ENCODE peak calls at places on chromosomes 12 and 14, in eight cellular contexts. L, K, G, Q, C, I, J and A are unnamed samples.

GRCh38 chr12:120283318-120283717 is 8.4 kb downstream of the RNU4-2 start:
- DNase-seq in J (no peak), Q (no peak), I (no peak), K (peak; percentile 29), C (no peak), L (no peak), G (no peak), A (no peak)

GRCh38 chr12:25328082-25328712 is 77.5 kb upstream of the KRAS start:
- DNase-seq in Q (peak; percentile 3), G (no peak), K (peak; percentile 75), C (no peak), J (peak; percentile 37), L (peak; percentile 68), I (peak; percentile 62), A (peak; percentile 83)

GRCh38 chr12:93090768-93091172 is 161.7 kb upstream of the EEA1 start:
- DNase-seq in K (peak; percentile 74), I (peak; percentile 78), C (no peak), J (no peak), Q (no peak), G (no peak), L (peak; percentile 89), A (peak; percentile 89)

GRCh38 chr14:34981743-34982420 is 910 bp upstream of the SRP54 start:
- DNase-seq in C (peak; percentile 14), Q (no peak), J (peak; percentile 35), L (peak; percentile 58), I (peak; percentile 36), K (peak; percentile 57), G (no peak), A (no peak)

GRCh38 chr12:21962236-21962635 is 21.0 kb upstream of the ABCC9 start:
- DNase-seq in I (peak; percentile 39), Q (no peak), L (peak; percentile 82), C (no peak), K (no peak), G (no peak), J (no peak), A (peak; percentile 93)

GRCh38 chr14:39038542-39038941 is 64.5 kb downstream of the SEC23A start:
- DNase-seq in K (no peak), G (no peak), C (no peak), J (no peak), I (no peak), Q (no peak), L (no peak), A (no peak)

GRCh38 chr12:96241484-96242256 is 47.5 kb downstream of the ELK3 start:
- DNase-seq in J (no peak), Q (no peak), C (peak; percentile 74), I (peak; percentile 79), K (peak; percentile 68), G (no peak), L (peak; percentile 83), A (no peak)

GRCh38 chr12:88111074-88111652 is 30.7 kb downstream of the CEP290 start:
- DNase-seq in Q (peak; percentile 24), C (no peak), L (peak; percentile 75), G (no peak), I (peak; percentile 26), K (peak; percentile 74), J (no peak), A (peak; percentile 69)

GRCh38 chr14:53108292-53108937 is 44.7 kb downstream of the DDHD1 start:
- DNase-seq in C (no peak), J (no peak), G (no peak), L (no peak), Q (no peak), K (no peak), I (no peak), A (no peak)
- H3K4me3 ChIP-seq in C (peak overlapping the region; percentile 43), J (peak overlapping the region; percentile 37), G (peak overlapping the region; percentile 32), L (no peak overlapping the region), Q (no peak overlapping the region), K (no peak overlapping the region), I (no peak overlapping the region), A (no peak overlapping the region)

GRCh38 chr14:58540693-58541092 is 97.1 kb upstream of the DACT1 start:
- DNase-seq in I (no peak), G (no peak), Q (no peak), C (no peak), L (no peak), J (no peak), K (no peak), A (no peak)

GRCh38 chr14:58536975-58537374 is 100.8 kb upstream of the DACT1 start:
- DNase-seq in K (no peak), L (no peak), Q (no peak), I (no peak), G (no peak), C (no peak), J (no peak), A (no peak)

DNA sequence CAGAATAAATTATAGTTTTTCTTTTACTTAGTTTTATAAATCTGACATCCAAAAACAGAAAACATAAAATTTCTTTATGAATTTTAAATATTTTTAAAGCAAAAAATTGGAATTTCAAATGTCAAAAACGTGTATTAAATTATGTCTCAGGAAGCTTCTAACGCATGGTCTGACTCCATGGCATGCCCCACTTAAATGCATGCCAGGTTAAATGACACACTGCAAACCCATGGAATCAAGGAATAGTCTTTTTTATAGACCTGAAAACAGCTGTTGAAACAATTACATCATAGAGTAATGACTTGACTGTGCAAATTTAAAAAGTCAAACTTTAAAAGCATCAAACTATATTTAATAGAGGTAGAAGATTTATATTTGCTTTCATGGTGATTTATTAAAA is 96.1 kb upstream of the DACT1 start:
- DNase-seq in G (no peak), L (no peak), K (no peak), J (no peak), I (no peak), C (no peak), Q (no peak), A (no peak)
- TF ChIP-seq CTCF in G (no peak), L (no peak), K (no peak), J (no peak), I (no peak), C (no peak), Q (no peak), A (no peak)

GRCh38 chr12:106987846-106988245 is 900 bp upstream of the MTERF2 start:
- DNase-seq in C (no peak), I (no peak), G (no peak), J (no peak), K (no peak), L (no peak), Q (no peak), A (peak; percentile 14)
- H3K4me3 ChIP-seq in C (no peak overlapping the region), I (peak overlapping the region; percentile 20), G (no peak overlapping the region), J (peak overlapping the region; percentile 66), K (no peak overlapping the region), L (no peak overlapping the region), Q (no peak overlapping the region), A (no peak overlapping the region)

GRCh38 chr12:132765366-132765765 is 3.7 kb upstream of the ANKLE2 start:
- DNase-seq in K (no peak), G (no peak), C (no peak), I (no peak), L (no peak), Q (no peak), J (no peak), A (no peak)

GRCh38 chr12:132761032-132761910 is at the start of gene ANKLE2:
- DNase-seq in C (peak; percentile 55), J (peak; percentile 60), L (peak; percentile 84), I (peak; percentile 74), G (no peak), K (peak; percentile 61), Q (peak; percentile 23), A (peak; percentile 35)

GRCh38 chr12:132766380-132767085 is 4.9 kb upstream of the ANKLE2 start:
- DNase-seq in G (no peak), L (peak; percentile 66), I (peak; percentile 26), J (peak; percentile 67), K (peak; percentile 66), C (peak; percentile 78), Q (no peak), A (peak; percentile 3)

GRCh38 chr12:132764231-132764630 is 2.6 kb upstream of the ANKLE2 start:
- DNase-seq in L (no peak), Q (no peak), K (no peak), G (no peak), I (no peak), J (no peak), C (no peak), A (no peak)

DNA sequence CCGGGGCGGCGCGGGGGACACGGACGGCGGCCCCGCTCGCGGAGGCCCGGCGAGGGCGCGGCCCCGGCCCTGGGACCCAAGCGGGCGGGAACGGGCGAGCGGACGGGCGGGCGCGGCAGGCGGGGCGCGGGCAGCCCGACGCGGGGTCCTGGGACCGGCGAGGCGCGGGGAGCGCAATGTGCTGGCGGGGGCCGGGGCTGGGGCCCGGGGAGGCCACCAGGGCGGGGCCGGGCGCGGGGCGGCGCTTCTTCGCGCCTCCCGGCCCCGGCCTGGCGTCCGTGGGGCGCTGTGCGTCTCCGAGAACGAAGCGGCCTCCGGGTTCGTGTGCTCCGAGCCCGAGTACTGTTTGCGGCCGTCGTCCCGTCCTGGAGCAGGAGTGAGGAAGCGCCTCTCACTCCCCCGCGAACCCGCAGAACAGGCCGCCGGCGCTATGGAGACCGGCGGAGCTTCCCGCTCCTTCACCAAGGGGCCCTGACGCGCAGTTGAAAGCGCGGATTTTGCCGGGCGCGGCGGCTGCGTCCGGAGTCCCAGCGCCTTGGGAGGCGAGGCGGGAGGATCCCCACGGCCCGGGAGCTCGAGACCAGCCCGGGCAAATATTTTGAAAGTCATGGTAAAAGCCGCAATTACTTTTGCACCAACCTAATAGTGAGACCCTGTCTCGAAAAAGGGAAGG is 415 bp upstream of the ANKLE2 start:
- DNase-seq in J (peak; percentile 84), G (peak; percentile 60), L (peak; percentile 90), C (peak; percentile 83), K (peak; percentile 90), Q (peak; percentile 77), I (peak; percentile 81), A (peak; percentile 70)
- TF ChIP-seq CTCF in J (no peak), G (peak; percentile 18), L (peak; percentile 7), C (no peak), K (no peak), Q (peak; percentile 51), I (no peak), A (peak; percentile 43)

DNA sequence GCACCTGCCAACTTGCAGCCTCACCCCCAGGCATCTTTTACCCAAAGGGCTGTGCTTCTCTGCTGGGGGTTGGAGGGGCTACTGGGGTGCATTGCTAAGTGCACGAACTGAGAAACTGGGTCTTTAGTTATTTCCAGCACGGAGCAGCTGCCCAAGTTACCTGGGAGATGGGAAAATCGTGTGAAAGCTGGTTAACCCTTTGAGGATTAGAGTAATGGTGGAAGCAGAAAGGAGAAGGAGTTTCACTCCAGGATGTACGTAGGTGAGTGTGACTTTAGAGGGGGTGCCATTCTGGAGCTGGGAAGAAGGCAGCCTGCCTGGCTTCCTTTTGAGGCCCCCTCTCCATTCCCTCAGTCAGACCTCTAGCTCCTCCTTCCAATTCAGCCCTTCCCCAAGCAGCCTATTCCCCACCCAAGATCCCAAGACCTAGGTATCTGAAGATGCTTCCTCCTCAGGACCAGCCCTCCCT is 1.0 kb upstream of the ADCY6 start:
- DNase-seq in C (no peak), L (no peak), I (no peak), Q (no peak), K (no peak), J (no peak), G (no peak), A (no peak)
- H3K4me3 ChIP-seq in C (peak overlapping the region; percentile 75), L (no peak overlapping the region), I (peak overlapping the region; percentile 10), Q (peak overlapping the region; percentile 86), K (no peak overlapping the region), J (peak overlapping the region; percentile 97), G (peak overlapping the region; percentile 72), A (no peak overlapping the region)